ENCODE peak calls at places on chromosomes 7 and 10, in four cellular contexts. B, D, N and U are unnamed samples.

GRCh38 chr10:47383254-47384147 is 592 bp downstream of the ZNF488 start:
- DNase-seq in B (peak), D (no peak), N (no peak), U (no peak)

GRCh38 chr7:156400046-156400445 is 240.5 kb upstream of the RNF32 start:
- DNase-seq in B (no peak), N (no peak), D (no peak), U (no peak)

GRCh38 chr7:33251261-33251660 is 121.9 kb downstream of the BBS9 start:
- DNase-seq in N (no peak), D (no peak), B (no peak), U (no peak)

GRCh38 chr10:130335336-130335735 is 199.1 kb downstream of the GLRX3 start:
- DNase-seq in N (no peak), B (no peak), D (no peak), U (no peak)

GRCh38 chr7:142873281-142873784 is 12.2 kb downstream of the TRPV6 start:
- DNase-seq in D (no peak), N (no peak), B (peak), U (no peak)

GRCh38 chr10:106566871-106567270 is 597.6 kb downstream of the SORCS1 start:
- DNase-seq in D (no peak), N (no peak), B (no peak), U (no peak)

GRCh38 chr7:101915000-101915399 is 97.6 kb downstream of the CUX1 start:
- DNase-seq in D (no peak), N (no peak), B (no peak), U (no peak)

GRCh38 chr7:128030999-128031681 is at the start of gene LRRC4:
- DNase-seq in D (peak), B (peak), N (peak), U (no peak)

GRCh38 chr10:99172130-99172738 is 63.4 kb downstream of the HPSE2 start:
- DNase-seq in D (peak), N (peak), B (peak), U (peak)

GRCh38 chr7:151806204-151806603 is 70.7 kb downstream of the PRKAG2 start:
- DNase-seq in D (no peak), N (no peak), B (no peak), U (no peak)

GRCh38 chr7:47327698-47328391 is 254.1 kb downstream of the TNS3 start:
- DNase-seq in D (peak), B (peak), N (peak), U (peak)

GRCh38 chr7:33873981-33874750 is 31.2 kb upstream of the BMPER start:
- DNase-seq in N (peak), D (no peak), B (no peak), U (no peak)

GRCh38 chr10:114544045-114544659 is 113.9 kb downstream of the ABLIM1 start:
- DNase-seq in B (no peak), N (no peak), D (no peak), U (no peak)

GRCh38 chr10:59372543-59372942 is 10.2 kb upstream of the FAM13C start:
- DNase-seq in D (no peak), B (no peak), N (no peak), U (no peak)

GRCh38 chr7:128909605-128910568 is 622 bp downstream of the KCP start:
- DNase-seq in D (no peak), N (peak), B (peak), U (no peak)

GRCh38 chr7:116258734-116259133 is 48.4 kb downstream of the TES start:
- DNase-seq in B (no peak), D (peak), N (peak), U (no peak)

GRCh38 chr10:74373059-74373458 is 222.0 kb downstream of the ADK start:
- DNase-seq in D (no peak), B (no peak), N (no peak), U (no peak)

GRCh38 chr10:61993676-61994401 is 92.3 kb downstream of the ARID5B start:
- DNase-seq in N (peak), B (no peak), D (no peak), U (no peak)

GRCh38 chr10:22648547-22648961 is 65.8 kb downstream of the PIP4K2A start:
- DNase-seq in N (peak), B (no peak), D (no peak), U (peak)

GRCh38 chr10:117277675-117278074 is 36.8 kb downstream of the SLC18A2 start:
- DNase-seq in D (no peak), N (no peak), B (no peak), U (no peak)

GRCh38 chr10:131577178-131577555 is 265.6 kb upstream of the TCERG1L start:
- DNase-seq in B (peak), N (no peak), D (no peak), U (no peak)

GRCh38 chr7:81210092-81211064 is 291.5 kb upstream of the SEMA3C start:
- DNase-seq in D (no peak), N (peak), B (no peak), U (no peak)

GRCh38 chr7:132145466-132145865 is 430.8 kb downstream of the PLXNA4 start:
- DNase-seq in B (no peak), N (peak), D (no peak), U (no peak)

GRCh38 chr7:22435105-22435504 is 64.9 kb downstream of the STEAP1B start:
- DNase-seq in D (no peak), B (no peak), N (no peak), U (no peak)

GRCh38 chr10:124949543-124949942 is 7.6 kb downstream of the ZRANB1 start:
- DNase-seq in N (no peak), D (no peak), B (no peak), U (no peak)

GRCh38 chr10:105679781-105680180 is 1038.7 kb downstream of the SORCS3 start:
- DNase-seq in D (no peak), B (peak), N (no peak), U (no peak)

GRCh38 chr7:94050046-94050445 is 45.9 kb upstream of the BET1 start:
- DNase-seq in D (no peak), B (no peak), N (no peak), U (no peak)

GRCh38 chr7:2230882-2231281 is 1.9 kb downstream of the MAD1L1 start:
- DNase-seq in B (no peak), N (no peak), D (no peak), U (no peak)

GRCh38 chr7:157523766-157524421 is 187.1 kb downstream of the DNAJB6 start:
- DNase-seq in B (no peak), D (no peak), N (no peak), U (no peak)

GRCh38 chr7:36986429-36987362 is 262.4 kb upstream of the AOAH start:
- DNase-seq in D (peak), B (peak), N (peak), U (peak)

GRCh38 chr10:77648472-77648871 is 10.9 kb upstream of the KCNMA1 start:
- DNase-seq in B (peak), N (no peak), D (no peak), U (no peak)

GRCh38 chr7:17948503-17949238 is 8.4 kb upstream of the SNX13 start:
- DNase-seq in B (no peak), D (no peak), N (no peak), U (no peak)

GRCh38 chr10:15181576-15182156 is 13.2 kb upstream of the NMT2 start:
- DNase-seq in B (no peak), N (no peak), D (no peak), U (no peak)

GRCh38 chr10:11397980-11398580 is 213.4 kb downstream of the USP6NL start:
- DNase-seq in D (no peak), N (no peak), B (peak), U (no peak)

GRCh38 chr7:159139202-159139601 is 5.5 kb downstream of the VIPR2 start:
- DNase-seq in D (no peak), N (no peak), B (no peak), U (no peak)

GRCh38 chr10:112969542-112969941 is 19.5 kb downstream of the TCF7L2 start:
- DNase-seq in B (peak), N (no peak), D (no peak), U (no peak)

GRCh38 chr7:139995034-139995915 is 67.5 kb downstream of the PARP12 start:
- DNase-seq in N (peak), B (no peak), D (no peak), U (no peak)

GRCh38 chr10:780536-781524 is 91.4 kb upstream of the DIP2C start:
- DNase-seq in B (no peak), D (no peak), N (no peak), U (no peak)

GRCh38 chr7:128005759-128006159 is 25.5 kb downstream of the LRRC4 start:
- DNase-seq in N (no peak), D (no peak), B (no peak), U (no peak)

GRCh38 chr10:16777473-16778370 is 39.5 kb downstream of the RSU1 start:
- DNase-seq in N (peak), D (peak), B (no peak), U (peak)

DNA sequence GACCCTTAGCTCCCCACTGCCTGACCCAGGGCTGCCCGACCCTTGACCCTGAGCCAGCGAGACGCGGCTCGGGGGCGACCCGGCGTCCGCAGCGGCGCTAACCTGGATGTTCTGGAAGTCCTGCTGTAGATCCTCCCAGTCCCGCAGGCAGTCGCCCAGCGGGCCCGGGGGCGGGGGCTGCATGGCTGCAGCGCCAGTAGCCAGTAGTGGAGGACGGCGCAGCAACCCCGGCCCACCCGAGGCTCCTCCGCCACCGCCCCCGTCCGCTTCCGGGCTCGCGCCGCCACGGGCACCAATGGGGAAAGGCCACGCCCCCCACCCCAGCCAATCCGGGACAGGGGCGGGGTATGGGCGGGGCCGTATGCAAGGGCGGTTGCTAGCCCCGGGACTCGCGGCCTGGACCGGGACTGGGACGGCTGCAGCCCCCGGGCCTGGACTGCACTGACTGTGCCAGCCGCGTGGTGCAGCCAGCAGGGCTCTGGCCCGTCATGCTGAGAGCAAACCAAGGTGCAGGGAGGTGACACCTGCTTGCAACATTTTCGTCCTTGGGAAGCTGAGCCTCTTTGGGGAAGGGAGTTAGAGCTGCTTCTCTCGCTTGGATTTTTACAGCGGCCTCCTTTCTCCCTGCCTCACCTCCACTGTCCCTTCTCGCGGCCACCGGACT is at the start of gene TMEM120A:
- DNase-seq in D (peak), B (peak), N (peak), U (peak)
- TF ChIP-seq CTCF in D (peak), B (no peak), N (peak), U (no peak)

GRCh38 chr7:99188221-99188620 is 19.7 kb downstream of the KPNA7 start:
- DNase-seq in B (no peak), D (no peak), N (no peak), U (no peak)

GRCh38 chr7:99180067-99180650 is 27.8 kb downstream of the KPNA7 start:
- DNase-seq in N (no peak), D (no peak), B (no peak), U (no peak)

GRCh38 chr7:99190359-99191009 is 17.4 kb downstream of the KPNA7 start:
- DNase-seq in N (no peak), B (no peak), D (no peak), U (no peak)

GRCh38 chr7:99189222-99189621 is 18.7 kb downstream of the KPNA7 start:
- DNase-seq in B (no peak), D (no peak), N (no peak), U (no peak)

DNA sequence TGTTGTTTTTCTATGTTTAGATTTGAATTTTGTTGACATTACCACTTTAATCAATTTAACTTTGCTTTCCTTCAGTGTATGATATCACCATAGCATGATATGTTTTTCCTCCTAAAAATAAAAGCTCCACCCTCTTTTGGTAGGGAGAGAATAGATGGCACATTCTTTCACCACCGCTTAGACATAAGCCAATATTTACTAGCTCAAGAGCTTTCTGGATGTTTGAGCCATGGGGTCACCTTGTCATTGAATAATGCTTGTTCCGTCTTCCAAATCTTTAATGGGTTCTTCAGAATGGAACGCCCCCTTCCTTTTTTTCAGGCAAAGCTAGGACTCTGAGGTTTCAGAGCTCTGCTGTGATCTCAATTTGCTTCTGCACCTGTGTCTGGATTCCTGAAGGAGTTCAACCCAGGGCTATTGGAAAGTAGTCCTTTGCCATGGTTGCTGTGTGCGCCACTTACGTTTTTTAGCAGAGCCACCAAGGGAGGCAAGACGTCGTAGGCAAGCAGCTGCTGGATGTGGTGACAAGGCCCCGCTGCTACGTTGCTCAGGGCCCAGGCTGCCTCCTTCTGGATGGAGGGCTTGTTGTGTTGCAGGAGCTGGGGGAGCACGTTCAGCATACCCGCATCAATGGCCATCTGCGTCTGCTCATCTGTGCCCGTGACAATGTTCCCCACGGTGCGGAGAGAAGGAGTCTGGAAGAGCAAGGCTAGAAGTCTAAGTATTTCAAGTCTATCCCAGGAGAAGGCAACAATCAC is 23.3 kb downstream of the KPNA7 start:
- DNase-seq in N (no peak), D (no peak), B (peak), U (no peak)
- TF ChIP-seq CTCF in N (no peak), D (no peak), B (peak), U (no peak)

GRCh38 chr10:78925800-78926319 is 142.9 kb upstream of the ZMIZ1 start:
- DNase-seq in N (peak), D (no peak), B (no peak), U (peak)
- TF ChIP-seq CTCF in N (no peak), D (no peak), B (no peak), U (no peak)

DNA sequence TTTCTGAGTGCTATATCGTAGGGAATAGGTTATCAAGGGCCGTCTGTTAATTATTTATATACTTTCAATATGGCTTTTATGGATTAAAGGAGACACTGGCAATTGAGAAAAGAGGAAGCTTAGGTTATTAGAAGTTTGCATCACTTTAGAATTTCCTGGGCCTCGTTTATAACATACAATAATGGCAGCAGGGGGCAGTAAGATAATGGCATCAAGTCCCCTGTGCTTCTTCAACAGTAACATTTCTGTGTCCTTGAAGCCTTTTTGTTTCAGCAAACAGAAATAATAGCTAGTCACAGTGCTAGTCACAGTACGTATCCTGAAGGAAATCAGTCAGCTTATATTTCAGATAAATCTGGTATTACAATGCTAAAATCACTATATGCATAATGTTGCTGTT is 41.9 kb downstream of the SPAM1 start:
- DNase-seq in B (no peak), D (no peak), N (no peak), U (no peak)
- TF ChIP-seq CTCF in B (peak), D (peak), N (no peak), U (no peak)

GRCh38 chr10:32972454-32972853 is 14.4 kb upstream of the ITGB1 start:
- DNase-seq in N (no peak), D (no peak), B (no peak), U (no peak)
- TF ChIP-seq CTCF in N (no peak), D (no peak), B (no peak), U (no peak)

GRCh38 chr7:23545493-23545892 is 13.7 kb upstream of the TRA2A start:
- DNase-seq in D (no peak), B (no peak), N (no peak), U (no peak)

GRCh38 chr7:23542752-23543151 is 11.0 kb upstream of the TRA2A start:
- DNase-seq in D (no peak), B (no peak), N (no peak), U (no peak)

GRCh38 chr7:23546897-23547572 is 15.3 kb upstream of the TRA2A start:
- DNase-seq in D (peak), N (peak), B (peak), U (peak)

GRCh38 chr7:23547662-23548061 is 15.9 kb upstream of the TRA2A start:
- DNase-seq in D (no peak), B (no peak), N (no peak), U (no peak)

DNA sequence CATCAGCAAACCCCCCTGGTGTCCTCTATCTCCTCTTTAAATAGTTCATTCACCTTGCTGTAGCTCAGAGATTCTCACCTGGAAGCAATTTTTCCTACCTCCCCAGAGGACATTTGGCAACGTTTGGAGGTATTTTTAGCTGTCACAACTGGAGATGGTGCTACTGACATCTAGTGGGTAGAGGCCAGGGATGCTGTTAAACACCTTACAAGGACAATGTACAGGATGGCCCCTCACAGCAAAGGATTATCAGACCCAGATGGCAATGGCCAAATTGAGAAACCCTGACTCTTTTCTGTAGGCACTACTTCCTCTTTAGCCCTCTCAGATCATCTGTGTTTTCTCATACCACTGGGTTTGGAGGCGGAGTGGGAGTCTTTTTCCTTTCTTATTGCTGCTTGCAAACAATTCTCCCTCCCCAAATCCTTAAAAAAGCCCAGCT is 13.2 kb upstream of the TRA2A start:
- DNase-seq in N (peak), B (peak), D (no peak), U (peak)
- TF ChIP-seq CTCF in N (peak), B (peak), D (peak), U (peak)